ENCODE peak calls at places on chromosome 5, in five cellular contexts. W is type B pancreatic cell, U is activated gamma-delta T cell treated with Interleukin-2 at 50 U/mL for 16 hours, E is NCI-H1092, G is C1 segment of cervical spinal cord. S is an unnamed sample.

GRCh38 chr5:139733698-139734491 is 61.7 kb upstream of the PSD2 start:
- DNase-seq in E (no peak), W (no peak), G (peak), U (no peak), S (no peak)

GRCh38 chr5:92455011-92455410 is 1071.9 kb upstream of the ARRDC3 start:
- DNase-seq in W (no peak), U (no peak), E (no peak), G (no peak), S (no peak)

GRCh38 chr5:80408475-80408875 is 611 bp downstream of the ZFYVE16 start:
- DNase-seq in G (peak), U (peak), W (no peak), E (peak), S (no peak)

GRCh38 chr5:139648205-139649081 is at the start of gene CXXC5:
- DNase-seq in E (peak), G (no peak), U (peak), W (peak), S (peak)

GRCh38 chr5:136062563-136063274 is 33.9 kb downstream of the TGFBI start:
- DNase-seq in E (peak), U (no peak), G (no peak), W (peak), S (peak)

GRCh38 chr5:76999451-76999850 is 30.8 kb upstream of the AGGF1 start:
- DNase-seq in E (no peak), G (no peak), U (no peak), W (no peak), S (no peak)

GRCh38 chr5:29995154-29995553 is 1198.3 kb upstream of the CDH6 start:
- DNase-seq in W (no peak), E (no peak), U (no peak), G (no peak), S (no peak)

GRCh38 chr5:132420706-132421272 is 51.3 kb downstream of the SLC22A5 start:
- DNase-seq in U (no peak), E (no peak), W (no peak), G (no peak), S (peak)

GRCh38 chr5:67673618-67674017 is 477.0 kb upstream of the CD180 start:
- DNase-seq in G (no peak), W (no peak), U (no peak), E (no peak), S (no peak)

GRCh38 chr5:10590226-10591047 is 26.6 kb downstream of the ANKRD33B start:
- DNase-seq in W (peak), G (no peak), E (no peak), U (no peak), S (no peak)

GRCh38 chr5:132500931-132501628 is 10.5 kb upstream of the IRF1 start:
- DNase-seq in W (peak), G (peak), E (peak), U (peak), S (peak)

GRCh38 chr5:71939452-71939932 is 167.8 kb upstream of the MAP1B start:
- DNase-seq in E (no peak), W (no peak), U (no peak), G (no peak), S (no peak)

GRCh38 chr5:80255425-80255751 is 460 bp downstream of the SERINC5 start:
- DNase-seq in G (peak), W (peak), E (no peak), U (peak), S (no peak)

GRCh38 chr5:91042856-91043255 is 340.3 kb downstream of the ARRDC3 start:
- DNase-seq in W (no peak), U (no peak), G (no peak), E (no peak), S (no peak)

GRCh38 chr5:132427285-132428146 is 58.0 kb downstream of the SLC22A5 start:
- DNase-seq in G (no peak), U (peak), W (no peak), E (no peak), S (peak)

GRCh38 chr5:173538654-173539053 is 77.8 kb downstream of the BOD1 start:
- DNase-seq in W (no peak), E (no peak), G (no peak), U (no peak), S (no peak)

GRCh38 chr5:123047706-123048105 is 11.2 kb upstream of the PPIC start:
- DNase-seq in E (no peak), U (no peak), W (no peak), G (no peak), S (no peak)

S was measured in immature natural killer cell.